ENCODE peak calls at places on chromosomes 4 and X, in six cellular contexts. U, M, V, P, L and R are unnamed samples.

GRCh38 chr4:84994280-84994679 is 27.8 kb upstream of the WDFY3 start:
- DNase-seq in U (no peak), P (no peak), L (no peak), M (no peak), V (no peak), R (no peak)

GRCh38 chr4:65302145-65302544 is 368.1 kb downstream of the EPHA5 start:
- DNase-seq in L (no peak), P (no peak), V (no peak), U (no peak), M (no peak), R (no peak)

GRCh38 chr4:38829237-38829636 is 24.6 kb upstream of the TLR1 start:
- DNase-seq in M (no peak), P (no peak), V (no peak), U (no peak), L (no peak), R (no peak)

GRCh38 chr4:137531121-137531520 is 1.2 kb downstream of the PCDH18 start:
- DNase-seq in V (no peak), L (no peak), M (no peak), U (no peak), P (no peak), R (no peak)

GRCh38 chr4:98626350-98626749 is 32.1 kb downstream of the TSPAN5 start:
- DNase-seq in V (no peak), P (peak), M (no peak), U (peak), L (no peak), R (no peak)

GRCh38 chr4:14841801-14842748 is 160.2 kb upstream of the CPEB2 start:
- DNase-seq in L (no peak), U (no peak), V (no peak), M (no peak), P (no peak), R (no peak)

GRCh38 chr4:187416236-187416635 is 579.3 kb upstream of the ZFP42 start:
- DNase-seq in L (no peak), M (no peak), U (no peak), P (no peak), V (no peak), R (no peak)

GRCh38 chrX:110403839-110404238 is 45.2 kb downstream of the RTL9 start:
- DNase-seq in L (no peak), V (no peak), M (no peak), U (no peak), P (no peak), R (no peak)

GRCh38 chr4:151641167-151641566 is 119.6 kb downstream of the GATB start:
- DNase-seq in L (no peak), M (no peak), P (no peak), U (no peak), V (peak), R (no peak)

GRCh38 chrX:18674417-18674787 is 2.5 kb upstream of the RS1 start:
- DNase-seq in M (peak), U (no peak), L (no peak), V (no peak), P (no peak), R (no peak)

GRCh38 chrX:150975655-150976390 is 7.3 kb upstream of the HMGB3 start:
- DNase-seq in L (no peak), M (no peak), U (no peak), V (no peak), P (no peak), R (no peak)

GRCh38 chr4:121253961-121254360 is 89.8 kb upstream of the TNIP3 start:
- DNase-seq in U (no peak), M (no peak), V (no peak), L (no peak), P (no peak), R (no peak)

GRCh38 chrX:139113682-139114081 is 402.2 kb upstream of the FGF13 start:
- DNase-seq in U (no peak), L (no peak), P (no peak), M (no peak), V (no peak), R (no peak)

GRCh38 chr4:105714071-105714521 is 5.5 kb downstream of the GSTCD start:
- DNase-seq in L (no peak), M (no peak), U (no peak), P (no peak), V (no peak), R (no peak)
- TF ChIP-seq ZNF274 in L (no peak), M (no peak), U (no peak), P (no peak), V (no peak), R (no peak)

GRCh38 chr4:122577189-122577553 is 43.7 kb downstream of the IL21 start:
- DNase-seq in U (no peak), P (no peak), L (no peak), M (no peak), V (no peak), R (no peak)
- TF ChIP-seq ZNF274 in U (no peak), P (no peak), L (no peak), M (no peak), V (no peak), R (no peak)

GRCh38 chr4:1249731-1250526 is 999 bp upstream of the CTBP1 start:
- DNase-seq in U (no peak), L (no peak), M (peak), P (no peak), V (peak), R (no peak)
- TF ChIP-seq ZNF274 in U (no peak), L (no peak), M (no peak), P (no peak), V (peak), R (no peak)

GRCh38 chr4:153036931-153037330 is 100.8 kb downstream of the FHDC1 start:
- DNase-seq in L (no peak), P (no peak), V (no peak), M (no peak), U (no peak), R (no peak)
- TF ChIP-seq ZNF274 in L (no peak), P (no peak), V (no peak), M (no peak), U (no peak), R (no peak)